ENCODE peak calls at places on chromosomes 6 and 20, in seven cellular contexts. R is Kasumi-1; Z is EH; K is T-cell; M is stimulated activated CD4-positive, alpha-beta T cell treated with anti-CD3 and anti-CD28 coated beads, Interleukin-2, amount 100 ng/mL, for 48 hours; L is body of pancreas; X is breast epithelium. H is an unnamed sample.

GRCh38 chr6:131510094-131510493 is 62.9 kb upstream of the ARG1 start:
- DNase-seq in R (no peak), Z (no peak), K (no peak), M (no peak), L (no peak), X (no peak), H (no peak)

GRCh38 chr20:59735917-59736316 is 131.6 kb downstream of the PHACTR3 start:
- DNase-seq in R (no peak), Z (no peak), K (no peak), M (no peak), L (peak), X (no peak), H (no peak)

GRCh38 chr6:147204060-147204785 is at the start of gene STXBP5:
- DNase-seq in R (peak), Z (peak), K (peak), M (peak), L (peak), X (peak), H (no peak)

GRCh38 chr20:35772563-35773058 is 796 bp downstream of the PHF20 start:
- DNase-seq in R (no peak), Z (no peak), K (no peak), M (no peak), L (no peak), X (no peak), H (no peak)

GRCh38 chr6:142843344-142843743 is 101.6 kb downstream of the HIVEP2 start:
- DNase-seq in R (no peak), Z (no peak), K (no peak), M (no peak), L (no peak), X (no peak), H (no peak)

GRCh38 chr20:32968833-32969241 is 35.4 kb downstream of the SUN5 start:
- DNase-seq in R (no peak), Z (no peak), K (no peak), M (no peak), L (no peak), X (no peak), H (no peak)

GRCh38 chr6:166005846-166006592 is 161.6 kb downstream of the TBXT start:
- DNase-seq in R (no peak), Z (peak), K (no peak), M (no peak), L (peak), X (no peak), H (peak)

GRCh38 chr20:4866429-4866828 is 134.9 kb downstream of the SLC23A2 start:
- DNase-seq in R (no peak), Z (no peak), K (no peak), M (no peak), L (no peak), X (no peak), H (no peak)

GRCh38 chr6:89413006-89413400 is 930 bp upstream of the RRAGD start:
- DNase-seq in R (no peak), Z (no peak), K (no peak), M (no peak), L (peak), X (peak), H (no peak)